ENCODE peak calls at places on chromosomes 11 and 22, in eight cellular contexts. One of them, this sample, is unnamed.

GRCh38 chr11:118058311-118059230 is 18.3 kb upstream of the TMPRSS4 start:
- DNase-seq in foreskin fibroblast: no peak
- DNase-seq in brain microvascular endothelial cell: no peak
- DNase-seq in heart right ventricle: no peak
- DNase-seq in Peyer's patch: no peak
- DNase-seq in upper lobe of right lung: peak; percentile 39
- DNase-seq in thoracic aorta: no peak
- DNase-seq in stomach: no peak
- DNase-seq in this sample: no peak

GRCh38 chr11:121318848-121319834 is 26.6 kb downstream of the SC5D start:
- DNase-seq in stomach: no peak
- DNase-seq in foreskin fibroblast: peak; percentile 74
- DNase-seq in Peyer's patch: no peak
- DNase-seq in upper lobe of right lung: no peak
- DNase-seq in thoracic aorta: no peak
- DNase-seq in heart right ventricle: no peak
- DNase-seq in brain microvascular endothelial cell: peak; percentile 45
- DNase-seq in this sample: no peak

GRCh38 chr11:8934735-8935478 is 2.2 kb upstream of the C11orf16 start:
- DNase-seq in heart right ventricle: no peak
- DNase-seq in upper lobe of right lung: no peak
- DNase-seq in brain microvascular endothelial cell: peak; percentile 88
- DNase-seq in Peyer's patch: no peak
- DNase-seq in foreskin fibroblast: peak; percentile 81
- DNase-seq in stomach: no peak
- DNase-seq in thoracic aorta: no peak
- DNase-seq in this sample: no peak

GRCh38 chr11:73384871-73385692 is 8.9 kb downstream of the RELT start:
- DNase-seq in thoracic aorta: no peak
- DNase-seq in heart right ventricle: peak; percentile 73
- DNase-seq in brain microvascular endothelial cell: no peak
- DNase-seq in upper lobe of right lung: peak; percentile 88
- DNase-seq in Peyer's patch: no peak
- DNase-seq in foreskin fibroblast: peak; percentile 28
- DNase-seq in stomach: peak; percentile 49
- DNase-seq in this sample: peak; percentile 38

GRCh38 chr22:46124383-46125144 is 25.8 kb upstream of the PPARA start:
- DNase-seq in stomach: no peak
- DNase-seq in brain microvascular endothelial cell: no peak
- DNase-seq in upper lobe of right lung: no peak
- DNase-seq in foreskin fibroblast: no peak
- DNase-seq in thoracic aorta: no peak
- DNase-seq in Peyer's patch: no peak
- DNase-seq in heart right ventricle: no peak
- DNase-seq in this sample: no peak

GRCh38 chr22:43526951-43527350 is 115.1 kb downstream of the MPPED1 start:
- DNase-seq in Peyer's patch: no peak
- DNase-seq in foreskin fibroblast: no peak
- DNase-seq in upper lobe of right lung: no peak
- DNase-seq in stomach: no peak
- DNase-seq in brain microvascular endothelial cell: no peak
- DNase-seq in heart right ventricle: no peak
- DNase-seq in thoracic aorta: no peak
- DNase-seq in this sample: no peak

GRCh38 chr11:46392421-46393230 is 1.1 kb upstream of the CHRM4 start:
- DNase-seq in Peyer's patch: peak; percentile 90
- DNase-seq in heart right ventricle: peak; percentile 91
- DNase-seq in foreskin fibroblast: peak; percentile 93
- DNase-seq in upper lobe of right lung: peak; percentile 93
- DNase-seq in stomach: peak; percentile 87
- DNase-seq in brain microvascular endothelial cell: peak; percentile 61
- DNase-seq in thoracic aorta: no peak
- DNase-seq in this sample: peak; percentile 88

GRCh38 chr22:18988958-18989357 is 52.9 kb upstream of the PRODH start:
- DNase-seq in thoracic aorta: no peak
- DNase-seq in upper lobe of right lung: no peak
- DNase-seq in foreskin fibroblast: no peak
- DNase-seq in brain microvascular endothelial cell: no peak
- DNase-seq in heart right ventricle: no peak
- DNase-seq in Peyer's patch: no peak
- DNase-seq in stomach: no peak
- DNase-seq in this sample: peak; percentile 3

GRCh38 chr11:11916981-11917399 is 75.2 kb downstream of the USP47 start:
- DNase-seq in brain microvascular endothelial cell: peak; percentile 81
- DNase-seq in Peyer's patch: no peak
- DNase-seq in heart right ventricle: no peak
- DNase-seq in thoracic aorta: no peak
- DNase-seq in foreskin fibroblast: peak; percentile 87
- DNase-seq in stomach: no peak
- DNase-seq in upper lobe of right lung: no peak
- DNase-seq in this sample: no peak

GRCh38 chr22:41892721-41893120 is 22.2 kb downstream of the SHISA8 start:
- DNase-seq in brain microvascular endothelial cell: no peak
- DNase-seq in heart right ventricle: no peak
- DNase-seq in stomach: no peak
- DNase-seq in upper lobe of right lung: no peak
- DNase-seq in thoracic aorta: no peak
- DNase-seq in foreskin fibroblast: no peak
- DNase-seq in Peyer's patch: no peak
- DNase-seq in this sample: no peak

GRCh38 chr22:49197500-49197899 is 630.2 kb downstream of the BRD1 start:
- DNase-seq in upper lobe of right lung: peak; percentile 43
- DNase-seq in heart right ventricle: no peak
- DNase-seq in Peyer's patch: peak; percentile 26
- DNase-seq in foreskin fibroblast: no peak
- DNase-seq in thoracic aorta: no peak
- DNase-seq in stomach: no peak
- DNase-seq in brain microvascular endothelial cell: no peak
- DNase-seq in this sample: peak; percentile 32

GRCh38 chr11:70471254-70471653 is 72.9 kb downstream of the CTTN start:
- DNase-seq in upper lobe of right lung: peak; percentile 51
- DNase-seq in brain microvascular endothelial cell: peak; percentile 28
- DNase-seq in heart right ventricle: no peak
- DNase-seq in Peyer's patch: no peak
- DNase-seq in stomach: no peak
- DNase-seq in thoracic aorta: no peak
- DNase-seq in foreskin fibroblast: peak; percentile 18
- DNase-seq in this sample: no peak

GRCh38 chr11:2290351-2290841 is 11.3 kb downstream of the C11orf21 start:
- DNase-seq in thoracic aorta: no peak
- DNase-seq in foreskin fibroblast: no peak
- DNase-seq in stomach: peak; percentile 28
- DNase-seq in Peyer's patch: peak; percentile 31
- DNase-seq in brain microvascular endothelial cell: no peak
- DNase-seq in upper lobe of right lung: peak; percentile 56
- DNase-seq in heart right ventricle: no peak
- DNase-seq in this sample: peak; percentile 12

GRCh38 chr11:119166368-119167076 is 2.0 kb upstream of the NLRX1 start:
- DNase-seq in foreskin fibroblast: peak; percentile 76
- DNase-seq in heart right ventricle: no peak
- DNase-seq in stomach: no peak
- DNase-seq in thoracic aorta: no peak
- DNase-seq in Peyer's patch: no peak
- DNase-seq in brain microvascular endothelial cell: peak; percentile 60
- DNase-seq in upper lobe of right lung: no peak
- DNase-seq in this sample: no peak

GRCh38 chr11:76767659-76768058 is 15.5 kb upstream of the TSKU start:
- DNase-seq in brain microvascular endothelial cell: no peak
- DNase-seq in stomach: no peak
- DNase-seq in Peyer's patch: peak; percentile 61
- DNase-seq in thoracic aorta: no peak
- DNase-seq in heart right ventricle: no peak
- DNase-seq in foreskin fibroblast: no peak
- DNase-seq in upper lobe of right lung: no peak
- DNase-seq in this sample: no peak

GRCh38 chr11:18495268-18495667 is 31.5 kb downstream of the TSG101 start:
- DNase-seq in thoracic aorta: no peak
- DNase-seq in heart right ventricle: no peak
- DNase-seq in foreskin fibroblast: no peak
- DNase-seq in upper lobe of right lung: no peak
- DNase-seq in stomach: no peak
- DNase-seq in brain microvascular endothelial cell: no peak
- DNase-seq in Peyer's patch: no peak
- DNase-seq in this sample: no peak

GRCh38 chr11:113255096-113255495 is 59.3 kb upstream of the TTC12 start:
- DNase-seq in thoracic aorta: no peak
- DNase-seq in foreskin fibroblast: peak; percentile 17
- DNase-seq in upper lobe of right lung: no peak
- DNase-seq in brain microvascular endothelial cell: no peak
- DNase-seq in heart right ventricle: no peak
- DNase-seq in stomach: no peak
- DNase-seq in Peyer's patch: no peak
- DNase-seq in this sample: no peak

GRCh38 chr11:87326594-87326993 is 288.9 kb downstream of the TMEM135 start:
- DNase-seq in stomach: no peak
- DNase-seq in upper lobe of right lung: no peak
- DNase-seq in Peyer's patch: no peak
- DNase-seq in brain microvascular endothelial cell: no peak
- DNase-seq in heart right ventricle: no peak
- DNase-seq in thoracic aorta: no peak
- DNase-seq in foreskin fibroblast: no peak
- DNase-seq in this sample: no peak

GRCh38 chr11:126646701-126647209 is 291.3 kb downstream of the ST3GAL4 start:
- DNase-seq in foreskin fibroblast: peak; percentile 64
- DNase-seq in thoracic aorta: no peak
- DNase-seq in stomach: no peak
- DNase-seq in upper lobe of right lung: no peak
- DNase-seq in brain microvascular endothelial cell: no peak
- DNase-seq in heart right ventricle: no peak
- DNase-seq in Peyer's patch: no peak
- DNase-seq in this sample: no peak

GRCh38 chr11:16382638-16383380 is 26.5 kb upstream of the SOX6 start:
- DNase-seq in thoracic aorta: no peak
- DNase-seq in Peyer's patch: no peak
- DNase-seq in heart right ventricle: no peak
- DNase-seq in brain microvascular endothelial cell: no peak
- DNase-seq in stomach: no peak
- DNase-seq in foreskin fibroblast: peak; percentile 62
- DNase-seq in upper lobe of right lung: no peak
- DNase-seq in this sample: no peak

GRCh38 chr11:120067361-120068113 is 70.4 kb downstream of the TRIM29 start:
- DNase-seq in Peyer's patch: no peak
- DNase-seq in heart right ventricle: no peak
- DNase-seq in brain microvascular endothelial cell: no peak
- DNase-seq in thoracic aorta: no peak
- DNase-seq in stomach: no peak
- DNase-seq in foreskin fibroblast: no peak
- DNase-seq in upper lobe of right lung: no peak
- DNase-seq in this sample: no peak

GRCh38 chr11:131584694-131585592 is 214.5 kb downstream of the NTM start:
- DNase-seq in heart right ventricle: no peak
- DNase-seq in foreskin fibroblast: no peak
- DNase-seq in upper lobe of right lung: no peak
- DNase-seq in brain microvascular endothelial cell: no peak
- DNase-seq in thoracic aorta: no peak
- DNase-seq in stomach: no peak
- DNase-seq in Peyer's patch: no peak
- DNase-seq in this sample: peak; percentile 28
- TF ChIP-seq CTCF in heart right ventricle: no peak
- TF ChIP-seq CTCF in foreskin fibroblast: no peak
- TF ChIP-seq CTCF in upper lobe of right lung: no peak
- TF ChIP-seq CTCF in brain microvascular endothelial cell: peak; percentile 63
- TF ChIP-seq CTCF in thoracic aorta: no peak
- TF ChIP-seq CTCF in stomach: no peak
- TF ChIP-seq CTCF in Peyer's patch: no peak
- TF ChIP-seq CTCF in this sample: no peak

GRCh38 chr11:47861762-47862161 is 13.6 kb upstream of the NUP160 start:
- DNase-seq in foreskin fibroblast: peak; percentile 75
- DNase-seq in brain microvascular endothelial cell: peak; percentile 51
- DNase-seq in upper lobe of right lung: no peak
- DNase-seq in Peyer's patch: no peak
- DNase-seq in stomach: no peak
- DNase-seq in heart right ventricle: no peak
- DNase-seq in thoracic aorta: no peak
- DNase-seq in this sample: no peak

GRCh38 chr11:47863893-47864430 is 15.8 kb upstream of the NUP160 start:
- DNase-seq in upper lobe of right lung: no peak
- DNase-seq in stomach: no peak
- DNase-seq in brain microvascular endothelial cell: no peak
- DNase-seq in Peyer's patch: no peak
- DNase-seq in foreskin fibroblast: no peak
- DNase-seq in thoracic aorta: no peak
- DNase-seq in heart right ventricle: no peak
- DNase-seq in this sample: no peak

GRCh38 chr11:47864910-47865309 is 16.8 kb upstream of the NUP160 start:
- DNase-seq in Peyer's patch: no peak
- DNase-seq in heart right ventricle: no peak
- DNase-seq in foreskin fibroblast: peak; percentile 20
- DNase-seq in thoracic aorta: no peak
- DNase-seq in upper lobe of right lung: no peak
- DNase-seq in brain microvascular endothelial cell: no peak
- DNase-seq in stomach: no peak
- DNase-seq in this sample: no peak

GRCh38 chr11:47860526-47860925 is 12.4 kb upstream of the NUP160 start:
- DNase-seq in foreskin fibroblast: no peak
- DNase-seq in heart right ventricle: no peak
- DNase-seq in thoracic aorta: no peak
- DNase-seq in stomach: no peak
- DNase-seq in upper lobe of right lung: no peak
- DNase-seq in Peyer's patch: no peak
- DNase-seq in brain microvascular endothelial cell: no peak
- DNase-seq in this sample: no peak

GRCh38 chr11:47863189-47863892 is 15.2 kb upstream of the NUP160 start:
- DNase-seq in upper lobe of right lung: no peak
- DNase-seq in heart right ventricle: no peak
- DNase-seq in Peyer's patch: no peak
- DNase-seq in thoracic aorta: no peak
- DNase-seq in stomach: no peak
- DNase-seq in foreskin fibroblast: peak; percentile 84
- DNase-seq in brain microvascular endothelial cell: peak; percentile 36
- DNase-seq in this sample: no peak
- H3K4me3 ChIP-seq in upper lobe of right lung: no peak overlapping the region
- H3K4me3 ChIP-seq in heart right ventricle: no peak overlapping the region
- H3K4me3 ChIP-seq in Peyer's patch: no peak overlapping the region
- H3K4me3 ChIP-seq in thoracic aorta: no peak overlapping the region
- H3K4me3 ChIP-seq in stomach: no peak overlapping the region
- H3K4me3 ChIP-seq in foreskin fibroblast: no peak overlapping the region
- H3K4me3 ChIP-seq in brain microvascular endothelial cell: no peak overlapping the region
- H3K4me3 ChIP-seq in this sample: no peak overlapping the region

DNA sequence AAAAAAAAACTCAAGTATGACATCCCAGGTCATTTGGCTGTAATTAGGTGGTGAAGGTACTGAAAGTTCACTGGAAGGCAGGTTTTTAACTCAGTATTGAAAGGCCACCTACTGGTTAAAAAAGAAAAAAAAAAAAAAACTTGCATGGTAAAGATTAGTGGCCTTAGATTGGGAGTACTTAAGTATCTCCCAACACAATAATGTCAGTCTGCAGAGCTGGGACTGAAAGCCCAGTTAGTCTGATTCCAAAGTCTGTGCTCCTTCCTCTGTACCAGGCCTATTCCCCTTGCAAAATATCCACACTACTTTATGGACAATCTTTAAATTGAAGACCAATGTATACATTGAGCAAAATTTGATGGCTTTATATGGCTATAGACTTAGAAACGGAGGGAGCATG is 85.5 kb downstream of the NOX4 start:
- DNase-seq in thoracic aorta: no peak
- DNase-seq in foreskin fibroblast: peak; percentile 28
- DNase-seq in upper lobe of right lung: no peak
- DNase-seq in heart right ventricle: no peak
- DNase-seq in brain microvascular endothelial cell: no peak
- DNase-seq in Peyer's patch: no peak
- DNase-seq in stomach: no peak
- DNase-seq in this sample: no peak
- TF ChIP-seq CTCF in thoracic aorta: no peak
- TF ChIP-seq CTCF in foreskin fibroblast: peak; percentile 4
- TF ChIP-seq CTCF in upper lobe of right lung: no peak
- TF ChIP-seq CTCF in heart right ventricle: no peak
- TF ChIP-seq CTCF in brain microvascular endothelial cell: peak; percentile 30
- TF ChIP-seq CTCF in Peyer's patch: no peak
- TF ChIP-seq CTCF in stomach: no peak
- TF ChIP-seq CTCF in this sample: no peak

GRCh38 chr22:37043214-37043827 is 8.2 kb upstream of the KCTD17 start:
- DNase-seq in brain microvascular endothelial cell: no peak
- DNase-seq in foreskin fibroblast: peak; percentile 29
- DNase-seq in stomach: no peak
- DNase-seq in thoracic aorta: no peak
- DNase-seq in Peyer's patch: no peak
- DNase-seq in heart right ventricle: peak; percentile 2
- DNase-seq in upper lobe of right lung: no peak
- DNase-seq in this sample: no peak
- H3K4me3 ChIP-seq in brain microvascular endothelial cell: no peak overlapping the region
- H3K4me3 ChIP-seq in foreskin fibroblast: no peak overlapping the region
- H3K4me3 ChIP-seq in stomach: no peak overlapping the region
- H3K4me3 ChIP-seq in thoracic aorta: no peak overlapping the region
- H3K4me3 ChIP-seq in Peyer's patch: no peak overlapping the region
- H3K4me3 ChIP-seq in heart right ventricle: no peak overlapping the region
- H3K4me3 ChIP-seq in upper lobe of right lung: no peak overlapping the region
- H3K4me3 ChIP-seq in this sample: no peak overlapping the region